ENCODE peak calls at places on chromosomes 12 and 14, in eight cellular contexts. One of them, this sample, is unnamed.

GRCh38 chr12:108449478-108449877 is 65.6 kb upstream of the FICD start:
- DNase-seq in stimulated activated CD8-positive, alpha-beta memory T cell treated with anti-CD3 and anti-CD28 coated beads, Interleukin-2, amount 100 ng/mL, for 1 hour: no peak
- DNase-seq in EL: no peak
- DNase-seq in activated CD4-positive, alpha-beta T cell treated with anti-CD3 and anti-CD28 coated beads for 24 hours: no peak
- DNase-seq in stimulated activated CD4-positive, alpha-beta T cell treated with anti-CD3 and anti-CD28 coated beads, Interleukin-2, amount 100 ng/mL, for 48 hours: no peak
- DNase-seq in H9: no peak
- DNase-seq in SW480: no peak
- DNase-seq in glutamatergic neuron: no peak
- DNase-seq in this sample: peak

GRCh38 chr14:49918709-49919108 is 25.8 kb downstream of the ARF6 start:
- DNase-seq in stimulated activated CD8-positive, alpha-beta memory T cell treated with anti-CD3 and anti-CD28 coated beads, Interleukin-2, amount 100 ng/mL, for 1 hour: no peak
- DNase-seq in EL: no peak
- DNase-seq in activated CD4-positive, alpha-beta T cell treated with anti-CD3 and anti-CD28 coated beads for 24 hours: no peak
- DNase-seq in stimulated activated CD4-positive, alpha-beta T cell treated with anti-CD3 and anti-CD28 coated beads, Interleukin-2, amount 100 ng/mL, for 48 hours: no peak
- DNase-seq in H9: no peak
- DNase-seq in SW480: no peak
- DNase-seq in glutamatergic neuron: no peak
- DNase-seq in this sample: no peak

GRCh38 chr14:78721756-78722455 is 551.7 kb downstream of the NRXN3 start:
- DNase-seq in stimulated activated CD8-positive, alpha-beta memory T cell treated with anti-CD3 and anti-CD28 coated beads, Interleukin-2, amount 100 ng/mL, for 1 hour: no peak
- DNase-seq in EL: no peak
- DNase-seq in activated CD4-positive, alpha-beta T cell treated with anti-CD3 and anti-CD28 coated beads for 24 hours: no peak
- DNase-seq in stimulated activated CD4-positive, alpha-beta T cell treated with anti-CD3 and anti-CD28 coated beads, Interleukin-2, amount 100 ng/mL, for 48 hours: no peak
- DNase-seq in H9: no peak
- DNase-seq in SW480: no peak
- DNase-seq in glutamatergic neuron: no peak
- DNase-seq in this sample: no peak

GRCh38 chr12:95116341-95116740 is 42.9 kb upstream of the NR2C1 start:
- DNase-seq in stimulated activated CD8-positive, alpha-beta memory T cell treated with anti-CD3 and anti-CD28 coated beads, Interleukin-2, amount 100 ng/mL, for 1 hour: no peak
- DNase-seq in EL: no peak
- DNase-seq in activated CD4-positive, alpha-beta T cell treated with anti-CD3 and anti-CD28 coated beads for 24 hours: no peak
- DNase-seq in stimulated activated CD4-positive, alpha-beta T cell treated with anti-CD3 and anti-CD28 coated beads, Interleukin-2, amount 100 ng/mL, for 48 hours: no peak
- DNase-seq in H9: no peak
- DNase-seq in SW480: no peak
- DNase-seq in glutamatergic neuron: no peak
- DNase-seq in this sample: no peak

GRCh38 chr12:80702889-80703605 is 4.4 kb upstream of the MYF6 start:
- DNase-seq in stimulated activated CD8-positive, alpha-beta memory T cell treated with anti-CD3 and anti-CD28 coated beads, Interleukin-2, amount 100 ng/mL, for 1 hour: no peak
- DNase-seq in EL: peak
- DNase-seq in activated CD4-positive, alpha-beta T cell treated with anti-CD3 and anti-CD28 coated beads for 24 hours: no peak
- DNase-seq in stimulated activated CD4-positive, alpha-beta T cell treated with anti-CD3 and anti-CD28 coated beads, Interleukin-2, amount 100 ng/mL, for 48 hours: no peak
- DNase-seq in H9: no peak
- DNase-seq in SW480: peak
- DNase-seq in glutamatergic neuron: no peak
- DNase-seq in this sample: no peak

GRCh38 chr12:65355461-65355860 is 77.0 kb downstream of the MSRB3 start:
- DNase-seq in stimulated activated CD8-positive, alpha-beta memory T cell treated with anti-CD3 and anti-CD28 coated beads, Interleukin-2, amount 100 ng/mL, for 1 hour: no peak
- DNase-seq in EL: peak
- DNase-seq in activated CD4-positive, alpha-beta T cell treated with anti-CD3 and anti-CD28 coated beads for 24 hours: no peak
- DNase-seq in stimulated activated CD4-positive, alpha-beta T cell treated with anti-CD3 and anti-CD28 coated beads, Interleukin-2, amount 100 ng/mL, for 48 hours: no peak
- DNase-seq in H9: no peak
- DNase-seq in SW480: no peak
- DNase-seq in glutamatergic neuron: no peak
- DNase-seq in this sample: no peak

GRCh38 chr14:58749066-58749669 is 111.4 kb downstream of the DACT1 start:
- DNase-seq in stimulated activated CD8-positive, alpha-beta memory T cell treated with anti-CD3 and anti-CD28 coated beads, Interleukin-2, amount 100 ng/mL, for 1 hour: no peak
- DNase-seq in EL: peak
- DNase-seq in activated CD4-positive, alpha-beta T cell treated with anti-CD3 and anti-CD28 coated beads for 24 hours: no peak
- DNase-seq in stimulated activated CD4-positive, alpha-beta T cell treated with anti-CD3 and anti-CD28 coated beads, Interleukin-2, amount 100 ng/mL, for 48 hours: no peak
- DNase-seq in H9: no peak
- DNase-seq in SW480: peak
- DNase-seq in glutamatergic neuron: no peak
- DNase-seq in this sample: no peak

GRCh38 chr12:131116437-131117117 is 162.9 kb downstream of the ADGRD1 start:
- DNase-seq in stimulated activated CD8-positive, alpha-beta memory T cell treated with anti-CD3 and anti-CD28 coated beads, Interleukin-2, amount 100 ng/mL, for 1 hour: no peak
- DNase-seq in EL: no peak
- DNase-seq in activated CD4-positive, alpha-beta T cell treated with anti-CD3 and anti-CD28 coated beads for 24 hours: no peak
- DNase-seq in stimulated activated CD4-positive, alpha-beta T cell treated with anti-CD3 and anti-CD28 coated beads, Interleukin-2, amount 100 ng/mL, for 48 hours: no peak
- DNase-seq in H9: peak
- DNase-seq in SW480: no peak
- DNase-seq in glutamatergic neuron: peak
- DNase-seq in this sample: peak

GRCh38 chr12:57803317-57803893 is 15.1 kb downstream of the AVIL start:
- DNase-seq in stimulated activated CD8-positive, alpha-beta memory T cell treated with anti-CD3 and anti-CD28 coated beads, Interleukin-2, amount 100 ng/mL, for 1 hour: no peak
- DNase-seq in EL: peak
- DNase-seq in activated CD4-positive, alpha-beta T cell treated with anti-CD3 and anti-CD28 coated beads for 24 hours: peak
- DNase-seq in stimulated activated CD4-positive, alpha-beta T cell treated with anti-CD3 and anti-CD28 coated beads, Interleukin-2, amount 100 ng/mL, for 48 hours: peak
- DNase-seq in H9: peak
- DNase-seq in SW480: peak
- DNase-seq in glutamatergic neuron: peak
- DNase-seq in this sample: peak

GRCh38 chr14:26204954-26205479 is 392.8 kb downstream of the NOVA1 start:
- DNase-seq in stimulated activated CD8-positive, alpha-beta memory T cell treated with anti-CD3 and anti-CD28 coated beads, Interleukin-2, amount 100 ng/mL, for 1 hour: no peak
- DNase-seq in EL: no peak
- DNase-seq in activated CD4-positive, alpha-beta T cell treated with anti-CD3 and anti-CD28 coated beads for 24 hours: no peak
- DNase-seq in stimulated activated CD4-positive, alpha-beta T cell treated with anti-CD3 and anti-CD28 coated beads, Interleukin-2, amount 100 ng/mL, for 48 hours: no peak
- DNase-seq in H9: peak
- DNase-seq in SW480: no peak
- DNase-seq in glutamatergic neuron: peak
- DNase-seq in this sample: peak

GRCh38 chr12:131094831-131095805 is 141.4 kb downstream of the ADGRD1 start:
- DNase-seq in stimulated activated CD8-positive, alpha-beta memory T cell treated with anti-CD3 and anti-CD28 coated beads, Interleukin-2, amount 100 ng/mL, for 1 hour: no peak
- DNase-seq in EL: no peak
- DNase-seq in activated CD4-positive, alpha-beta T cell treated with anti-CD3 and anti-CD28 coated beads for 24 hours: no peak
- DNase-seq in stimulated activated CD4-positive, alpha-beta T cell treated with anti-CD3 and anti-CD28 coated beads, Interleukin-2, amount 100 ng/mL, for 48 hours: no peak
- DNase-seq in H9: peak
- DNase-seq in SW480: no peak
- DNase-seq in glutamatergic neuron: peak
- DNase-seq in this sample: no peak

GRCh38 chr12:67650127-67650495 is 1.6 kb downstream of the DYRK2 start:
- DNase-seq in stimulated activated CD8-positive, alpha-beta memory T cell treated with anti-CD3 and anti-CD28 coated beads, Interleukin-2, amount 100 ng/mL, for 1 hour: no peak
- DNase-seq in EL: no peak
- DNase-seq in activated CD4-positive, alpha-beta T cell treated with anti-CD3 and anti-CD28 coated beads for 24 hours: no peak
- DNase-seq in stimulated activated CD4-positive, alpha-beta T cell treated with anti-CD3 and anti-CD28 coated beads, Interleukin-2, amount 100 ng/mL, for 48 hours: no peak
- DNase-seq in H9: no peak
- DNase-seq in SW480: peak
- DNase-seq in glutamatergic neuron: peak
- DNase-seq in this sample: peak

GRCh38 chr14:91315844-91316267 is 71.4 kb upstream of the GPR68 start:
- DNase-seq in stimulated activated CD8-positive, alpha-beta memory T cell treated with anti-CD3 and anti-CD28 coated beads, Interleukin-2, amount 100 ng/mL, for 1 hour: peak
- DNase-seq in EL: no peak
- DNase-seq in activated CD4-positive, alpha-beta T cell treated with anti-CD3 and anti-CD28 coated beads for 24 hours: peak
- DNase-seq in stimulated activated CD4-positive, alpha-beta T cell treated with anti-CD3 and anti-CD28 coated beads, Interleukin-2, amount 100 ng/mL, for 48 hours: peak
- DNase-seq in H9: no peak
- DNase-seq in SW480: no peak
- DNase-seq in glutamatergic neuron: no peak
- DNase-seq in this sample: no peak

GRCh38 chr14:95061317-95062093 is 95.8 kb downstream of the DICER1 start:
- DNase-seq in stimulated activated CD8-positive, alpha-beta memory T cell treated with anti-CD3 and anti-CD28 coated beads, Interleukin-2, amount 100 ng/mL, for 1 hour: no peak
- DNase-seq in EL: no peak
- DNase-seq in activated CD4-positive, alpha-beta T cell treated with anti-CD3 and anti-CD28 coated beads for 24 hours: no peak
- DNase-seq in stimulated activated CD4-positive, alpha-beta T cell treated with anti-CD3 and anti-CD28 coated beads, Interleukin-2, amount 100 ng/mL, for 48 hours: no peak
- DNase-seq in H9: no peak
- DNase-seq in SW480: no peak
- DNase-seq in glutamatergic neuron: no peak
- DNase-seq in this sample: no peak

GRCh38 chr12:116121453-116121871 is 156.0 kb downstream of the MED13L start:
- DNase-seq in stimulated activated CD8-positive, alpha-beta memory T cell treated with anti-CD3 and anti-CD28 coated beads, Interleukin-2, amount 100 ng/mL, for 1 hour: no peak
- DNase-seq in EL: peak
- DNase-seq in activated CD4-positive, alpha-beta T cell treated with anti-CD3 and anti-CD28 coated beads for 24 hours: no peak
- DNase-seq in stimulated activated CD4-positive, alpha-beta T cell treated with anti-CD3 and anti-CD28 coated beads, Interleukin-2, amount 100 ng/mL, for 48 hours: no peak
- DNase-seq in H9: no peak
- DNase-seq in SW480: no peak
- DNase-seq in glutamatergic neuron: no peak
- DNase-seq in this sample: no peak

GRCh38 chr14:49303952-49304516 is 282.1 kb downstream of the RPS29 start:
- DNase-seq in stimulated activated CD8-positive, alpha-beta memory T cell treated with anti-CD3 and anti-CD28 coated beads, Interleukin-2, amount 100 ng/mL, for 1 hour: no peak
- DNase-seq in EL: peak
- DNase-seq in activated CD4-positive, alpha-beta T cell treated with anti-CD3 and anti-CD28 coated beads for 24 hours: no peak
- DNase-seq in stimulated activated CD4-positive, alpha-beta T cell treated with anti-CD3 and anti-CD28 coated beads, Interleukin-2, amount 100 ng/mL, for 48 hours: no peak
- DNase-seq in H9: peak
- DNase-seq in SW480: peak
- DNase-seq in glutamatergic neuron: no peak
- DNase-seq in this sample: no peak

GRCh38 chr12:9345163-9345562 is 137.0 kb upstream of the PZP start:
- DNase-seq in stimulated activated CD8-positive, alpha-beta memory T cell treated with anti-CD3 and anti-CD28 coated beads, Interleukin-2, amount 100 ng/mL, for 1 hour: no peak
- DNase-seq in EL: no peak
- DNase-seq in activated CD4-positive, alpha-beta T cell treated with anti-CD3 and anti-CD28 coated beads for 24 hours: no peak
- DNase-seq in stimulated activated CD4-positive, alpha-beta T cell treated with anti-CD3 and anti-CD28 coated beads, Interleukin-2, amount 100 ng/mL, for 48 hours: no peak
- DNase-seq in H9: no peak
- DNase-seq in SW480: no peak
- DNase-seq in glutamatergic neuron: no peak
- DNase-seq in this sample: no peak

GRCh38 chr14:55589171-55589570 is 9.2 kb downstream of the KTN1 start:
- DNase-seq in stimulated activated CD8-positive, alpha-beta memory T cell treated with anti-CD3 and anti-CD28 coated beads, Interleukin-2, amount 100 ng/mL, for 1 hour: no peak
- DNase-seq in EL: no peak
- DNase-seq in activated CD4-positive, alpha-beta T cell treated with anti-CD3 and anti-CD28 coated beads for 24 hours: no peak
- DNase-seq in stimulated activated CD4-positive, alpha-beta T cell treated with anti-CD3 and anti-CD28 coated beads, Interleukin-2, amount 100 ng/mL, for 48 hours: no peak
- DNase-seq in H9: no peak
- DNase-seq in SW480: no peak
- DNase-seq in glutamatergic neuron: no peak
- DNase-seq in this sample: no peak

GRCh38 chr14:51236314-51236713 is 3.7 kb upstream of the TMX1 start:
- DNase-seq in stimulated activated CD8-positive, alpha-beta memory T cell treated with anti-CD3 and anti-CD28 coated beads, Interleukin-2, amount 100 ng/mL, for 1 hour: no peak
- DNase-seq in EL: peak
- DNase-seq in activated CD4-positive, alpha-beta T cell treated with anti-CD3 and anti-CD28 coated beads for 24 hours: no peak
- DNase-seq in stimulated activated CD4-positive, alpha-beta T cell treated with anti-CD3 and anti-CD28 coated beads, Interleukin-2, amount 100 ng/mL, for 48 hours: no peak
- DNase-seq in H9: no peak
- DNase-seq in SW480: peak
- DNase-seq in glutamatergic neuron: no peak
- DNase-seq in this sample: no peak

GRCh38 chr12:127118251-127118650 is 1148.7 kb upstream of the TMEM132C start:
- DNase-seq in stimulated activated CD8-positive, alpha-beta memory T cell treated with anti-CD3 and anti-CD28 coated beads, Interleukin-2, amount 100 ng/mL, for 1 hour: no peak
- DNase-seq in EL: no peak
- DNase-seq in activated CD4-positive, alpha-beta T cell treated with anti-CD3 and anti-CD28 coated beads for 24 hours: no peak
- DNase-seq in stimulated activated CD4-positive, alpha-beta T cell treated with anti-CD3 and anti-CD28 coated beads, Interleukin-2, amount 100 ng/mL, for 48 hours: no peak
- DNase-seq in H9: no peak
- DNase-seq in SW480: no peak
- DNase-seq in glutamatergic neuron: no peak
- DNase-seq in this sample: no peak

GRCh38 chr12:65858831-65859230 is 34.5 kb downstream of the HMGA2 start:
- DNase-seq in stimulated activated CD8-positive, alpha-beta memory T cell treated with anti-CD3 and anti-CD28 coated beads, Interleukin-2, amount 100 ng/mL, for 1 hour: no peak
- DNase-seq in EL: peak
- DNase-seq in activated CD4-positive, alpha-beta T cell treated with anti-CD3 and anti-CD28 coated beads for 24 hours: no peak
- DNase-seq in stimulated activated CD4-positive, alpha-beta T cell treated with anti-CD3 and anti-CD28 coated beads, Interleukin-2, amount 100 ng/mL, for 48 hours: no peak
- DNase-seq in H9: no peak
- DNase-seq in SW480: no peak
- DNase-seq in glutamatergic neuron: no peak
- DNase-seq in this sample: no peak

GRCh38 chr12:8913702-8914032 is 642 bp upstream of the PHC1 start:
- DNase-seq in stimulated activated CD8-positive, alpha-beta memory T cell treated with anti-CD3 and anti-CD28 coated beads, Interleukin-2, amount 100 ng/mL, for 1 hour: no peak
- DNase-seq in EL: no peak
- DNase-seq in activated CD4-positive, alpha-beta T cell treated with anti-CD3 and anti-CD28 coated beads for 24 hours: no peak
- DNase-seq in stimulated activated CD4-positive, alpha-beta T cell treated with anti-CD3 and anti-CD28 coated beads, Interleukin-2, amount 100 ng/mL, for 48 hours: no peak
- DNase-seq in H9: no peak
- DNase-seq in SW480: no peak
- DNase-seq in glutamatergic neuron: no peak
- DNase-seq in this sample: no peak

GRCh38 chr12:5916785-5917290 is 28.2 kb downstream of the ANO2 start:
- DNase-seq in stimulated activated CD8-positive, alpha-beta memory T cell treated with anti-CD3 and anti-CD28 coated beads, Interleukin-2, amount 100 ng/mL, for 1 hour: no peak
- DNase-seq in EL: no peak
- DNase-seq in activated CD4-positive, alpha-beta T cell treated with anti-CD3 and anti-CD28 coated beads for 24 hours: no peak
- DNase-seq in stimulated activated CD4-positive, alpha-beta T cell treated with anti-CD3 and anti-CD28 coated beads, Interleukin-2, amount 100 ng/mL, for 48 hours: no peak
- DNase-seq in H9: no peak
- DNase-seq in SW480: no peak
- DNase-seq in glutamatergic neuron: no peak
- DNase-seq in this sample: no peak

GRCh38 chr12:119673634-119674033 is 5.7 kb downstream of the PRKAB1 start:
- DNase-seq in stimulated activated CD8-positive, alpha-beta memory T cell treated with anti-CD3 and anti-CD28 coated beads, Interleukin-2, amount 100 ng/mL, for 1 hour: no peak
- DNase-seq in EL: no peak
- DNase-seq in activated CD4-positive, alpha-beta T cell treated with anti-CD3 and anti-CD28 coated beads for 24 hours: no peak
- DNase-seq in stimulated activated CD4-positive, alpha-beta T cell treated with anti-CD3 and anti-CD28 coated beads, Interleukin-2, amount 100 ng/mL, for 48 hours: no peak
- DNase-seq in H9: no peak
- DNase-seq in SW480: no peak
- DNase-seq in glutamatergic neuron: no peak
- DNase-seq in this sample: no peak

GRCh38 chr12:26935636-26936378 is 2.0 kb downstream of the INTS13 start:
- DNase-seq in stimulated activated CD8-positive, alpha-beta memory T cell treated with anti-CD3 and anti-CD28 coated beads, Interleukin-2, amount 100 ng/mL, for 1 hour: no peak
- DNase-seq in EL: no peak
- DNase-seq in activated CD4-positive, alpha-beta T cell treated with anti-CD3 and anti-CD28 coated beads for 24 hours: no peak
- DNase-seq in stimulated activated CD4-positive, alpha-beta T cell treated with anti-CD3 and anti-CD28 coated beads, Interleukin-2, amount 100 ng/mL, for 48 hours: no peak
- DNase-seq in H9: no peak
- DNase-seq in SW480: no peak
- DNase-seq in glutamatergic neuron: no peak
- DNase-seq in this sample: no peak

GRCh38 chr12:16389594-16389993 is 42.1 kb downstream of the MGST1 start:
- DNase-seq in stimulated activated CD8-positive, alpha-beta memory T cell treated with anti-CD3 and anti-CD28 coated beads, Interleukin-2, amount 100 ng/mL, for 1 hour: no peak
- DNase-seq in EL: peak
- DNase-seq in activated CD4-positive, alpha-beta T cell treated with anti-CD3 and anti-CD28 coated beads for 24 hours: no peak
- DNase-seq in stimulated activated CD4-positive, alpha-beta T cell treated with anti-CD3 and anti-CD28 coated beads, Interleukin-2, amount 100 ng/mL, for 48 hours: no peak
- DNase-seq in H9: no peak
- DNase-seq in SW480: peak
- DNase-seq in glutamatergic neuron: no peak
- DNase-seq in this sample: no peak

GRCh38 chr12:132152411-132152821 is 8.2 kb downstream of the NOC4L start:
- DNase-seq in stimulated activated CD8-positive, alpha-beta memory T cell treated with anti-CD3 and anti-CD28 coated beads, Interleukin-2, amount 100 ng/mL, for 1 hour: no peak
- DNase-seq in EL: no peak
- DNase-seq in activated CD4-positive, alpha-beta T cell treated with anti-CD3 and anti-CD28 coated beads for 24 hours: no peak
- DNase-seq in stimulated activated CD4-positive, alpha-beta T cell treated with anti-CD3 and anti-CD28 coated beads, Interleukin-2, amount 100 ng/mL, for 48 hours: no peak
- DNase-seq in H9: no peak
- DNase-seq in SW480: no peak
- DNase-seq in glutamatergic neuron: peak
- DNase-seq in this sample: no peak

GRCh38 chr12:112321277-112321676 is 61.0 kb downstream of the HECTD4 start:
- DNase-seq in stimulated activated CD8-positive, alpha-beta memory T cell treated with anti-CD3 and anti-CD28 coated beads, Interleukin-2, amount 100 ng/mL, for 1 hour: no peak
- DNase-seq in EL: no peak
- DNase-seq in activated CD4-positive, alpha-beta T cell treated with anti-CD3 and anti-CD28 coated beads for 24 hours: no peak
- DNase-seq in stimulated activated CD4-positive, alpha-beta T cell treated with anti-CD3 and anti-CD28 coated beads, Interleukin-2, amount 100 ng/mL, for 48 hours: no peak
- DNase-seq in H9: no peak
- DNase-seq in SW480: no peak
- DNase-seq in glutamatergic neuron: no peak
- DNase-seq in this sample: no peak

GRCh38 chr12:1013618-1014489 is 22.8 kb downstream of the ERC1 start:
- DNase-seq in stimulated activated CD8-positive, alpha-beta memory T cell treated with anti-CD3 and anti-CD28 coated beads, Interleukin-2, amount 100 ng/mL, for 1 hour: no peak
- DNase-seq in EL: peak
- DNase-seq in activated CD4-positive, alpha-beta T cell treated with anti-CD3 and anti-CD28 coated beads for 24 hours: no peak
- DNase-seq in stimulated activated CD4-positive, alpha-beta T cell treated with anti-CD3 and anti-CD28 coated beads, Interleukin-2, amount 100 ng/mL, for 48 hours: no peak
- DNase-seq in H9: no peak
- DNase-seq in SW480: no peak
- DNase-seq in glutamatergic neuron: no peak
- DNase-seq in this sample: no peak

GRCh38 chr12:1660304-1661187 is 30.3 kb upstream of the ADIPOR2 start:
- DNase-seq in stimulated activated CD8-positive, alpha-beta memory T cell treated with anti-CD3 and anti-CD28 coated beads, Interleukin-2, amount 100 ng/mL, for 1 hour: peak
- DNase-seq in EL: no peak
- DNase-seq in activated CD4-positive, alpha-beta T cell treated with anti-CD3 and anti-CD28 coated beads for 24 hours: peak
- DNase-seq in stimulated activated CD4-positive, alpha-beta T cell treated with anti-CD3 and anti-CD28 coated beads, Interleukin-2, amount 100 ng/mL, for 48 hours: no peak
- DNase-seq in H9: no peak
- DNase-seq in SW480: peak
- DNase-seq in glutamatergic neuron: no peak
- DNase-seq in this sample: no peak

GRCh38 chr12:42173961-42174521 is 29.4 kb upstream of the GXYLT1 start:
- DNase-seq in stimulated activated CD8-positive, alpha-beta memory T cell treated with anti-CD3 and anti-CD28 coated beads, Interleukin-2, amount 100 ng/mL, for 1 hour: no peak
- DNase-seq in EL: no peak
- DNase-seq in activated CD4-positive, alpha-beta T cell treated with anti-CD3 and anti-CD28 coated beads for 24 hours: no peak
- DNase-seq in stimulated activated CD4-positive, alpha-beta T cell treated with anti-CD3 and anti-CD28 coated beads, Interleukin-2, amount 100 ng/mL, for 48 hours: no peak
- DNase-seq in H9: no peak
- DNase-seq in SW480: no peak
- DNase-seq in glutamatergic neuron: no peak
- DNase-seq in this sample: no peak

GRCh38 chr14:91890291-91890749 is 23.0 kb upstream of the TC2N start:
- DNase-seq in stimulated activated CD8-positive, alpha-beta memory T cell treated with anti-CD3 and anti-CD28 coated beads, Interleukin-2, amount 100 ng/mL, for 1 hour: no peak
- DNase-seq in EL: no peak
- DNase-seq in activated CD4-positive, alpha-beta T cell treated with anti-CD3 and anti-CD28 coated beads for 24 hours: no peak
- DNase-seq in stimulated activated CD4-positive, alpha-beta T cell treated with anti-CD3 and anti-CD28 coated beads, Interleukin-2, amount 100 ng/mL, for 48 hours: no peak
- DNase-seq in H9: no peak
- DNase-seq in SW480: no peak
- DNase-seq in glutamatergic neuron: no peak
- DNase-seq in this sample: no peak

GRCh38 chr12:124152733-124153132 is 142.2 kb upstream of the RFLNA start:
- DNase-seq in stimulated activated CD8-positive, alpha-beta memory T cell treated with anti-CD3 and anti-CD28 coated beads, Interleukin-2, amount 100 ng/mL, for 1 hour: no peak
- DNase-seq in EL: no peak
- DNase-seq in activated CD4-positive, alpha-beta T cell treated with anti-CD3 and anti-CD28 coated beads for 24 hours: no peak
- DNase-seq in stimulated activated CD4-positive, alpha-beta T cell treated with anti-CD3 and anti-CD28 coated beads, Interleukin-2, amount 100 ng/mL, for 48 hours: no peak
- DNase-seq in H9: no peak
- DNase-seq in SW480: no peak
- DNase-seq in glutamatergic neuron: peak
- DNase-seq in this sample: no peak

GRCh38 chr12:6370576-6370935 is 4.8 kb downstream of the SCNN1A start:
- DNase-seq in stimulated activated CD8-positive, alpha-beta memory T cell treated with anti-CD3 and anti-CD28 coated beads, Interleukin-2, amount 100 ng/mL, for 1 hour: no peak
- DNase-seq in EL: no peak
- DNase-seq in activated CD4-positive, alpha-beta T cell treated with anti-CD3 and anti-CD28 coated beads for 24 hours: no peak
- DNase-seq in stimulated activated CD4-positive, alpha-beta T cell treated with anti-CD3 and anti-CD28 coated beads, Interleukin-2, amount 100 ng/mL, for 48 hours: no peak
- DNase-seq in H9: peak
- DNase-seq in SW480: no peak
- DNase-seq in glutamatergic neuron: no peak
- DNase-seq in this sample: no peak